ENCODE peak calls at places on chromosomes 1 and 21, in five cellular contexts. One of them, this sample, is unnamed.
A peak's percentile ranks its signal among the peaks of the same experiment; 100 is the strongest.

GRCh38 chr1:154334647-154335350 is 9.5 kb downstream of the ATP8B2 start:
- DNase-seq in M059J: peak; percentile 66
- DNase-seq in stimulated activated CD4-positive, alpha-beta T cell treated with anti-CD3 and anti-CD28 coated beads, Interleukin-2, amount 100 ng/mL, for 48 hours: peak; percentile 90
- DNase-seq in cardiac muscle cell: peak; percentile 89
- DNase-seq in WTC11: peak; percentile 86
- DNase-seq in this sample: peak; percentile 49

GRCh38 chr1:59520194-59520593 is 223.3 kb downstream of the FGGY start:
- DNase-seq in cardiac muscle cell: peak; percentile 64
- DNase-seq in M059J: peak; percentile 54
- DNase-seq in stimulated activated CD4-positive, alpha-beta T cell treated with anti-CD3 and anti-CD28 coated beads, Interleukin-2, amount 100 ng/mL, for 48 hours: no peak
- DNase-seq in WTC11: no peak
- DNase-seq in this sample: no peak

GRCh38 chr1:54004481-54005049 is 13.4 kb downstream of the LDLRAD1 start:
- DNase-seq in stimulated activated CD4-positive, alpha-beta T cell treated with anti-CD3 and anti-CD28 coated beads, Interleukin-2, amount 100 ng/mL, for 48 hours: no peak
- DNase-seq in WTC11: no peak
- DNase-seq in M059J: no peak
- DNase-seq in cardiac muscle cell: no peak
- DNase-seq in this sample: no peak

GRCh38 chr1:164380893-164381292 is 178.1 kb upstream of the PBX1 start:
- DNase-seq in cardiac muscle cell: peak; percentile 1
- DNase-seq in M059J: peak; percentile 12
- DNase-seq in WTC11: no peak
- DNase-seq in stimulated activated CD4-positive, alpha-beta T cell treated with anti-CD3 and anti-CD28 coated beads, Interleukin-2, amount 100 ng/mL, for 48 hours: no peak
- DNase-seq in this sample: no peak

GRCh38 chr1:167938083-167938482 is 1.2 kb upstream of the MPC2 start:
- DNase-seq in stimulated activated CD4-positive, alpha-beta T cell treated with anti-CD3 and anti-CD28 coated beads, Interleukin-2, amount 100 ng/mL, for 48 hours: no peak
- DNase-seq in cardiac muscle cell: no peak
- DNase-seq in WTC11: no peak
- DNase-seq in M059J: no peak
- DNase-seq in this sample: no peak

GRCh38 chr1:23616292-23616822 is 57.1 kb upstream of the ID3 start:
- DNase-seq in WTC11: no peak
- DNase-seq in M059J: no peak
- DNase-seq in cardiac muscle cell: no peak
- DNase-seq in stimulated activated CD4-positive, alpha-beta T cell treated with anti-CD3 and anti-CD28 coated beads, Interleukin-2, amount 100 ng/mL, for 48 hours: no peak
- DNase-seq in this sample: no peak

GRCh38 chr1:54255026-54255425 is 55.1 kb downstream of the MRPL37 start:
- DNase-seq in WTC11: no peak
- DNase-seq in M059J: peak; percentile 24
- DNase-seq in stimulated activated CD4-positive, alpha-beta T cell treated with anti-CD3 and anti-CD28 coated beads, Interleukin-2, amount 100 ng/mL, for 48 hours: no peak
- DNase-seq in cardiac muscle cell: no peak
- DNase-seq in this sample: no peak

GRCh38 chr1:101147381-101147780 is 89.4 kb upstream of the S1PR1 start:
- DNase-seq in stimulated activated CD4-positive, alpha-beta T cell treated with anti-CD3 and anti-CD28 coated beads, Interleukin-2, amount 100 ng/mL, for 48 hours: no peak
- DNase-seq in WTC11: no peak
- DNase-seq in M059J: no peak
- DNase-seq in cardiac muscle cell: no peak
- DNase-seq in this sample: no peak

GRCh38 chr1:204726478-204726877 is 40.9 kb upstream of the LRRN2 start:
- DNase-seq in WTC11: no peak
- DNase-seq in cardiac muscle cell: peak; percentile 72
- DNase-seq in M059J: peak; percentile 54
- DNase-seq in stimulated activated CD4-positive, alpha-beta T cell treated with anti-CD3 and anti-CD28 coated beads, Interleukin-2, amount 100 ng/mL, for 48 hours: no peak
- DNase-seq in this sample: peak; percentile 86

GRCh38 chr21:16422702-16423101 is 692.9 kb downstream of the USP25 start:
- DNase-seq in cardiac muscle cell: peak; percentile 56
- DNase-seq in stimulated activated CD4-positive, alpha-beta T cell treated with anti-CD3 and anti-CD28 coated beads, Interleukin-2, amount 100 ng/mL, for 48 hours: no peak
- DNase-seq in WTC11: no peak
- DNase-seq in M059J: peak; percentile 58
- DNase-seq in this sample: no peak

GRCh38 chr21:34669149-34669879 is 520 bp downstream of the CLIC6 start:
- DNase-seq in stimulated activated CD4-positive, alpha-beta T cell treated with anti-CD3 and anti-CD28 coated beads, Interleukin-2, amount 100 ng/mL, for 48 hours: no peak
- DNase-seq in WTC11: peak; percentile 51
- DNase-seq in cardiac muscle cell: no peak
- DNase-seq in M059J: peak; percentile 18
- DNase-seq in this sample: no peak

GRCh38 chr1:47323475-47324105 is 9.6 kb upstream of the STIL start:
- DNase-seq in stimulated activated CD4-positive, alpha-beta T cell treated with anti-CD3 and anti-CD28 coated beads, Interleukin-2, amount 100 ng/mL, for 48 hours: no peak
- DNase-seq in cardiac muscle cell: no peak
- DNase-seq in M059J: no peak
- DNase-seq in WTC11: no peak
- DNase-seq in this sample: no peak

GRCh38 chr1:37556712-37557196 is at the start of gene DNALI1:
- DNase-seq in WTC11: peak; percentile 96
- DNase-seq in M059J: peak; percentile 82
- DNase-seq in cardiac muscle cell: peak; percentile 96
- DNase-seq in stimulated activated CD4-positive, alpha-beta T cell treated with anti-CD3 and anti-CD28 coated beads, Interleukin-2, amount 100 ng/mL, for 48 hours: no peak
- DNase-seq in this sample: peak; percentile 48

GRCh38 chr1:41046347-41046775 is 24.8 kb upstream of the SLFNL1 start:
- DNase-seq in stimulated activated CD4-positive, alpha-beta T cell treated with anti-CD3 and anti-CD28 coated beads, Interleukin-2, amount 100 ng/mL, for 48 hours: no peak
- DNase-seq in WTC11: no peak
- DNase-seq in M059J: no peak
- DNase-seq in cardiac muscle cell: no peak
- DNase-seq in this sample: no peak

GRCh38 chr1:186792870-186793581 is 35.7 kb upstream of the PLA2G4A start:
- DNase-seq in stimulated activated CD4-positive, alpha-beta T cell treated with anti-CD3 and anti-CD28 coated beads, Interleukin-2, amount 100 ng/mL, for 48 hours: no peak
- DNase-seq in M059J: peak; percentile 90
- DNase-seq in cardiac muscle cell: peak; percentile 36
- DNase-seq in WTC11: no peak
- DNase-seq in this sample: peak; percentile 5

GRCh38 chr21:43814215-43815106 is 25.1 kb downstream of the RRP1 start:
- DNase-seq in WTC11: no peak
- DNase-seq in M059J: peak; percentile 36
- DNase-seq in cardiac muscle cell: peak; percentile 13
- DNase-seq in stimulated activated CD4-positive, alpha-beta T cell treated with anti-CD3 and anti-CD28 coated beads, Interleukin-2, amount 100 ng/mL, for 48 hours: no peak
- DNase-seq in this sample: no peak

GRCh38 chr21:31161157-31161556 is 122.9 kb upstream of the KRTAP19-8 start:
- DNase-seq in M059J: peak; percentile 49
- DNase-seq in cardiac muscle cell: peak; percentile 30
- DNase-seq in stimulated activated CD4-positive, alpha-beta T cell treated with anti-CD3 and anti-CD28 coated beads, Interleukin-2, amount 100 ng/mL, for 48 hours: no peak
- DNase-seq in WTC11: no peak
- DNase-seq in this sample: no peak

GRCh38 chr1:199123615-199124014 is 484.8 kb downstream of the PTPRC start:
- DNase-seq in stimulated activated CD4-positive, alpha-beta T cell treated with anti-CD3 and anti-CD28 coated beads, Interleukin-2, amount 100 ng/mL, for 48 hours: no peak
- DNase-seq in WTC11: no peak
- DNase-seq in M059J: peak; percentile 97
- DNase-seq in cardiac muscle cell: peak; percentile 68
- DNase-seq in this sample: no peak

GRCh38 chr1:21861602-21862429 is 49.8 kb downstream of the LDLRAD2 start:
- DNase-seq in WTC11: no peak
- DNase-seq in stimulated activated CD4-positive, alpha-beta T cell treated with anti-CD3 and anti-CD28 coated beads, Interleukin-2, amount 100 ng/mL, for 48 hours: no peak
- DNase-seq in M059J: peak; percentile 95
- DNase-seq in cardiac muscle cell: no peak
- DNase-seq in this sample: peak; percentile 5

GRCh38 chr1:162136760-162137537 is 67.5 kb downstream of the NOS1AP start:
- DNase-seq in stimulated activated CD4-positive, alpha-beta T cell treated with anti-CD3 and anti-CD28 coated beads, Interleukin-2, amount 100 ng/mL, for 48 hours: no peak
- DNase-seq in cardiac muscle cell: peak; percentile 82
- DNase-seq in WTC11: no peak
- DNase-seq in M059J: peak; percentile 92
- DNase-seq in this sample: peak; percentile 69